ENCODE peak calls at places on chromosomes 13 and 19, in four cellular contexts. T is posterior cingulate gyrus, F is A673, R is brain microvascular endothelial cell. M is an unnamed sample.

GRCh38 chr19:49581007-49581508 is at the start of gene PRRG2:
- DNase-seq in T (no peak), F (no peak), R (no peak), M (no peak)

GRCh38 chr19:43315851-43316250 is 37.6 kb upstream of the CD177 start:
- DNase-seq in T (no peak), F (no peak), R (no peak), M (no peak)

GRCh38 chr13:85095887-85096286 is 703.3 kb downstream of the SLITRK6 start:
- DNase-seq in T (no peak), F (no peak), R (no peak), M (no peak)

GRCh38 chr13:99658266-99658991 is 157.2 kb downstream of the TM9SF2 start:
- DNase-seq in T (peak), F (peak), R (peak), M (no peak)

GRCh38 chr19:2740314-2740656 is 468 bp upstream of the SLC39A3 start:
- DNase-seq in T (no peak), F (no peak), R (no peak), M (no peak)

GRCh38 chr19:17023805-17024204 is 2.8 kb downstream of the CPAMD8 start:
- DNase-seq in T (no peak), F (no peak), R (no peak), M (no peak)

GRCh38 chr13:50085063-50085462 is 69.8 kb downstream of the KCNRG start:
- DNase-seq in T (no peak), F (peak), R (no peak), M (no peak)

GRCh38 chr13:47112900-47113299 is 216.0 kb upstream of the HTR2A start:
- DNase-seq in T (no peak), F (no peak), R (no peak), M (no peak)

GRCh38 chr13:40269086-40269485 is 397.4 kb downstream of the FOXO1 start:
- DNase-seq in T (no peak), F (no peak), R (no peak), M (no peak)

GRCh38 chr19:16111909-16112752 is 442 bp downstream of the RAB8A start:
- DNase-seq in T (peak), F (no peak), R (no peak), M (no peak)

GRCh38 chr19:44758596-44758995 is 10.1 kb downstream of the BCL3 start:
- DNase-seq in T (no peak), F (no peak), R (no peak), M (no peak)

GRCh38 chr19:35903550-35904179 is 1.3 kb downstream of the HCST start:
- DNase-seq in T (peak), F (peak), R (peak), M (peak)

GRCh38 chr19:35260694-35261304 is 8.0 kb upstream of the USF2 start:
- DNase-seq in T (peak), F (no peak), R (no peak), M (no peak)

GRCh38 chr13:112756967-112757758 is 67.3 kb downstream of the ATP11A start:
- DNase-seq in T (peak), F (no peak), R (no peak), M (no peak)

GRCh38 chr19:47109541-47110375 is 3.8 kb downstream of the ZC3H4 start:
- DNase-seq in T (peak), F (peak), R (peak), M (no peak)

GRCh38 chr13:45928843-45929242 is 77.3 kb upstream of the SIAH3 start:
- DNase-seq in T (no peak), F (peak), R (no peak), M (no peak)

GRCh38 chr13:49322702-49323101 is 75.0 kb downstream of the CDADC1 start:
- DNase-seq in T (no peak), F (no peak), R (no peak), M (no peak)

GRCh38 chr19:23787106-23787505 is 28.4 kb upstream of the ZNF681 start:
- DNase-seq in T (no peak), F (no peak), R (peak), M (no peak)

GRCh38 chr19:13051581-13052165 is 51.0 kb downstream of the LYL1 start:
- DNase-seq in T (peak), F (peak), R (no peak), M (no peak)

GRCh38 chr19:16621165-16621800 is 6.7 kb downstream of the MED26 start:
- DNase-seq in T (no peak), F (no peak), R (no peak), M (no peak)

GRCh38 chr19:47111682-47112165 is 1.9 kb downstream of the ZC3H4 start:
- DNase-seq in T (no peak), F (no peak), R (no peak), M (no peak)

GRCh38 chr13:74367193-74367592 is 233.0 kb upstream of the KLF12 start:
- DNase-seq in T (no peak), F (no peak), R (no peak), M (no peak)

M was measured in AG04449.